ENCODE peak calls at places on chromosomes 7 and 10, in five cellular contexts. Q is endodermal cell, R is lower lobe of right lung, J is PC-9, Y is Panc1. G is an unnamed sample.

GRCh38 chr10:31757374-31757773 is 171.3 kb downstream of the ARHGAP12 start:
- DNase-seq in Q (peak; percentile 72), R (no peak), J (no peak), Y (no peak), G (no peak)

GRCh38 chr10:131849591-131850489 is 51.0 kb upstream of the PPP2R2D start:
- DNase-seq in Q (peak; percentile 38), R (no peak), J (no peak), Y (no peak), G (no peak)

GRCh38 chr7:157475601-157476000 is 138.8 kb downstream of the DNAJB6 start:
- DNase-seq in Q (no peak), R (peak; percentile 13), J (no peak), Y (no peak), G (no peak)

GRCh38 chr10:129741280-129741977 is 222.6 kb downstream of the EBF3 start:
- DNase-seq in Q (peak; percentile 25), R (no peak), J (no peak), Y (no peak), G (no peak)

GRCh38 chr7:112156412-112156811 is 49.8 kb downstream of the DOCK4 start:
- DNase-seq in Q (no peak), R (no peak), J (no peak), Y (no peak), G (no peak)

GRCh38 chr10:125169279-125169678 is 8.9 kb upstream of the CTBP2 start:
- DNase-seq in Q (peak; percentile 18), R (no peak), J (no peak), Y (no peak), G (no peak)

GRCh38 chr7:155560982-155561686 is 14.8 kb upstream of the CNPY1 start:
- DNase-seq in Q (no peak), R (no peak), J (no peak), Y (no peak), G (no peak)

GRCh38 chr7:136956232-136956631 is 87.8 kb downstream of the CHRM2 start:
- DNase-seq in Q (no peak), R (no peak), J (no peak), Y (peak; percentile 27), G (peak; percentile 70)

GRCh38 chr10:119728172-119728800 is 2.4 kb downstream of the INPP5F start:
- DNase-seq in Q (no peak), R (no peak), J (no peak), Y (no peak), G (no peak)

GRCh38 chr10:61937631-61938284 is 36.3 kb downstream of the ARID5B start:
- DNase-seq in Q (no peak), R (no peak), J (peak; percentile 75), Y (no peak), G (peak; percentile 80)

GRCh38 chr7:64879097-64879730 is 23.9 kb upstream of the ZNF273 start:
- DNase-seq in Q (peak; percentile 5), R (no peak), J (no peak), Y (no peak), G (no peak)

GRCh38 chr7:34672430-34672829 is 14.4 kb downstream of the NPSR1 start:
- DNase-seq in Q (no peak), R (no peak), J (no peak), Y (peak; percentile 58), G (peak; percentile 6)

GRCh38 chr10:75408911-75409885 is 7.6 kb upstream of the ZNF503 start:
- DNase-seq in Q (peak; percentile 91), R (peak; percentile 87), J (peak; percentile 65), Y (no peak), G (peak; percentile 49)

GRCh38 chr7:131372554-131372953 is 44.9 kb downstream of the MKLN1 start:
- DNase-seq in Q (no peak), R (no peak), J (no peak), Y (no peak), G (no peak)

GRCh38 chr10:62264702-62265436 is 3.8 kb downstream of the RTKN2 start:
- DNase-seq in Q (peak; percentile 70), R (no peak), J (peak; percentile 80), Y (peak; percentile 95), G (peak; percentile 92)

GRCh38 chr10:132264966-132265877 is 42.5 kb downstream of the STK32C start:
- DNase-seq in Q (no peak), R (peak; percentile 45), J (no peak), Y (no peak), G (no peak)

GRCh38 chr10:49395741-49396665 is at the start of gene DRGX:
- DNase-seq in Q (peak; percentile 73), R (no peak), J (no peak), Y (no peak), G (no peak)

GRCh38 chr7:150368884-150369739 is 490 bp downstream of the REPIN1 start:
- DNase-seq in Q (peak; percentile 94), R (peak; percentile 75), J (peak; percentile 57), Y (no peak), G (peak; percentile 93)

DNA sequence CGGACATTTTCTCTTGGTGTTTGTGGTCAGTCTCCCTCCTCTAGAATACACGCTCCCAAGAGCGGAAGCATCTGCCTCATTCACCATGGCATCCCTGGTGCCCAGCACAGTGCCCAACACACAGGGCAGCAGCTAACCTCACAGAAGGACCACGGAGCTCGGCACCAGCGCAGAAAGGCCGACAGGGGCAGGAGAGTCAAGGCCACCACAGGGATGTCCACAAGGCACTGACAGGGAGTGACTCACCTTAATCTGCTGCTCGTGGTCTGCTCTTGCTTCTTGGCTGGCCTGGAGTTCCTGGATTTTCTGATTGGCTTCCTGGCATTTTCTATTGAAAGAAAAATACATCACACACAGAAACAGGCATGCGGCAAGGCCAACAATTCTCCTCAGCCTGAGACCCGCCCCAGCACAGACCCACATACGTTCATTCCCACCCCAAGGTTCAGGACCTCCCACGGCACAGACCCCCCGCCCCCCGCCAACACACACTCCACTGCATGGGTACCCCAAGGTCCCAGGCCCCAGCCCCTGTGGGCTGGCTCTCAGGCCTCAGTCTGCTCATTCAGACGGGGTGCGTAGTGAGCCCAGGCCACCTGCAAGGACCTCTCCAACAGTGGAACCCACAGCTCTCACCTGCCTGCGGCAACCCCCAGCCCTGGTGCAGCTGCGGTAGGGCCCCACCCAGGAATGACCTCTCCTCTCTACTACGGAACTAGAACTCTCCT is 14.9 kb downstream of the MAD1L1 start:
- DNase-seq in Q (no peak), R (no peak), J (no peak), Y (no peak), G (no peak)
- H3K36me3 ChIP-seq in Q (peaks cover 68% of the 10 kb centered on the region), R (peaks cover 94% of the 10 kb centered on the region), J (peaks cover 20% of the 10 kb centered on the region), Y (no peaks in the 10 kb centered on the region), G (peaks cover 86% of the 10 kb centered on the region)

GRCh38 chr7:22147113-22147512 is 201.4 kb upstream of the CDCA7L start:
- DNase-seq in Q (no peak), R (no peak), J (no peak), Y (no peak), G (no peak)
- H3K4me3 ChIP-seq in Q (no peak overlapping the region), R (no peak overlapping the region), J (no peak overlapping the region), Y (no peak overlapping the region), G (no peak overlapping the region)

GRCh38 chr7:99359465-99360154 is 14.9 kb upstream of the ARPC1B start:
- DNase-seq in Q (peak; percentile 75), R (no peak), J (no peak), Y (no peak), G (no peak)
- H3K36me3 ChIP-seq in Q (peaks cover 73% of the 10 kb centered on the region), R (peaks cover 99% of the 10 kb centered on the region), J (peaks cover 5% of the 10 kb centered on the region), Y (peaks cover 12% of the 10 kb centered on the region), G (peaks cover 62% of the 10 kb centered on the region)

DNA sequence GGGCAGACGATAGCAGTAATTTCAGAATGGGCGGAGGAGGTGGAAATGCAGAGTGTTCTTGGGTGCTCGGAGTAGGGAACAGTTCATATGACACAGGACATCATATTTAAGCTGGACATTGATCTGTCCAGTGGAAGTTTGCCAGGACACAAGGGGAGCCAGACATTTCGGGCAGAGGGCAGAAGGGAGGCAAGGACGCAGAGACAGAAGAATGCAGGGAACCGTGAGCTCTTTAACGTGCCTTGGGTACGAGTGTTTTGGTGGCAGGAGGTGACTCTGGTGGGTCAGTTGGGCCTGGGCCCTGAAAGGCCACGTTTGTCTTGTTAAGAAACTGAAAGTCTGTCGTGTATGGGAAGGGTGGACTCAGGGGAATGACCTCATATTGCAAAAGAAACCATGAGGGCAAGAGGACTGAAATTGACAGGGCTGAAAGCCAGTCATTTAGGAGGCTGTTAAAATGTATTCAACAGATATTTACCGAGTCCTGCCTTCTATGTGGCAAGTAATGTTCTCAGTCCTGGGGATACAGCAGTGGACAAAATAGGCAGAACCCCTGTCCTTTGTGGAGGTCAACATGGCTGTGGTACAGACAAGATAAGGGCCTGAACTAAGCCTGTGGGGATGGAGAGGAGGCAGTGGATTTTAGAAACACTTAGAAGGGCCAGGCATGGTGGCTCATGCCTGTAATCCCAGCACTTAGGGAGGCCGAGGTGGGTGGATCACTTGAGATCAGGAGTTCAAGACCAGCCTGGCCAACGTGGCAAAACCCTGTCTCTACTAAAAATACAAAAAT is 2.2 kb downstream of the OPTN start:
- DNase-seq in Q (no peak), R (no peak), J (no peak), Y (no peak), G (peak; percentile 61)
- H3K4me3 ChIP-seq in Q (no peak overlapping the region), R (peak overlapping the region; percentile 35), J (no peak overlapping the region), Y (peak overlapping the region; percentile 24), G (no peak overlapping the region)

GRCh38 chr10:29480281-29480954 is 154.4 kb downstream of the SVIL start:
- DNase-seq in Q (no peak), R (no peak), J (no peak), Y (no peak), G (no peak)
- H3K36me3 ChIP-seq in Q (peaks cover 38% of the 10 kb centered on the region), R (peaks cover 81% of the 10 kb centered on the region), J (no peaks in the 10 kb centered on the region), Y (no peaks in the 10 kb centered on the region), G (peaks cover 25% of the 10 kb centered on the region)

GRCh38 chr10:97771913-97772823 is at the start of gene SFRP5:
- DNase-seq in Q (peak; percentile 75), R (no peak), J (no peak), Y (no peak), G (no peak)

GRCh38 chr10:97768322-97769315 is 3.2 kb downstream of the SFRP5 start:
- DNase-seq in Q (no peak), R (no peak), J (no peak), Y (no peak), G (no peak)

GRCh38 chr10:97770265-97770664 is 1.5 kb downstream of the SFRP5 start:
- DNase-seq in Q (no peak), R (no peak), J (no peak), Y (no peak), G (no peak)

GRCh38 chr10:97773096-97773495 is 1.3 kb upstream of the SFRP5 start:
- DNase-seq in Q (no peak), R (no peak), J (no peak), Y (no peak), G (no peak)

DNA sequence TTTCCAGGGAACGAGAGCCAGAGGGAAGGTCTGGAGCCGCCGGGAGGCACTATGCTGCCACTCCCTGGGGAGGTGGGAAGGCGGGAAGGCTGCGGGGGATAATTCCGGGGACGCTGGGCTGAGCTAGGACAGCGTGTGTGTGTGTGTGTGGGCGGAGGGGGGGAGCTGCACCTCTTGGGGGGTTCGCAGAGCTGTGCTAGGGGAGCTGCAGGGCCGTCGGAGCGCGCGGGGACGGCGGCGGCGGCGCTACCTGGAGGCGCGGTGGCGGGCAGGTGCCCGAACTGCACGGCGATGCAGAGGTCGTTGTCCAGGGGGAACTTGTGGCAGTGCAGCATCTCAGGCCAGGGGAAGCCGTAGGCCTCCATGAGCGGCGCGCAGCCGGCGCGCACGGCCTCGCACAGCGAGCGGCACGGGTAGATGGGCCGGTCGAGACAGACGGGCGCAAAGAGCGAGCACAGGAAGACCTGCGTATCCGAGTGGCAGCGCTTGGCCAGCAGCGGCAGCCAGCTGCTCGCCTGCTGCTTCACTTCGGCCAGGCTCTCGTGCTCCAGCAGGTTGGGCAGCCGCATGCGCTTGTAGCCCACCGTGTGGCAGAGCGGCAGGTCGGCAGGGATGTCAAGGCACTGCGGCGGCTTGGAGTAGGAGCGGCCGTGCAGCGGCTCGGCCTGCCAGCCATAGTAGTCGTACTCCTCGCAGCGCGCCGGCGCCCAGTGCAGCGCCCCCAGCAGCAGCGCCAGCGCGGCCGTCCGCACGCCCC is 566 bp downstream of the SFRP5 start:
- DNase-seq in Q (peak; percentile 86), R (no peak), J (no peak), Y (no peak), G (peak; percentile 30)
- H3K4me3 ChIP-seq in Q (peak overlapping the region; percentile 75), R (peak overlapping the region; percentile 35), J (no peak overlapping the region), Y (peak overlapping the region; percentile 33), G (peak overlapping the region; percentile 60)